ENCODE peak calls at places on chromosomes 3 and 15, in nine cellular contexts. K, J, S, A, U, I, O, Q and Y are unnamed samples.

GRCh38 chr3:69082805-69083204 is 1.9 kb upstream of the ARL6IP5 start:
- DNase-seq in K (peak), J (peak), S (no peak), A (no peak), U (peak), I (peak), O (peak), Q (no peak), Y (no peak)

GRCh38 chr15:71203573-71204444 is 88.5 kb downstream of the THSD4 start:
- DNase-seq in K (no peak), J (no peak), S (peak), A (no peak), U (no peak), I (no peak), O (no peak), Q (no peak), Y (peak)

GRCh38 chr15:63371297-63371918 is 10.2 kb downstream of the CA12 start:
- DNase-seq in K (peak), J (no peak), S (no peak), A (no peak), U (no peak), I (no peak), O (no peak), Q (no peak), Y (no peak)

GRCh38 chr3:153595186-153595815 is 433.3 kb downstream of the RAP2B start:
- DNase-seq in K (peak), J (no peak), S (no peak), A (no peak), U (no peak), I (peak), O (no peak), Q (no peak), Y (peak)

GRCh38 chr15:48631191-48631770 is 14.2 kb downstream of the FBN1 start:
- DNase-seq in K (no peak), J (no peak), S (no peak), A (no peak), U (peak), I (no peak), O (no peak), Q (no peak), Y (no peak)

GRCh38 chr3:59257506-59257905 is 207.7 kb upstream of the CFAP20DC start:
- DNase-seq in K (no peak), J (no peak), S (no peak), A (no peak), U (no peak), I (no peak), O (no peak), Q (no peak), Y (no peak)

GRCh38 chr15:69373406-69373805 is 40.7 kb upstream of the KIF23 start:
- DNase-seq in K (no peak), J (no peak), S (no peak), A (no peak), U (no peak), I (no peak), O (no peak), Q (no peak), Y (no peak)

GRCh38 chr15:68387288-68388143 is 44.4 kb downstream of the ITGA11 start:
- DNase-seq in K (no peak), J (peak), S (no peak), A (no peak), U (no peak), I (no peak), O (peak), Q (no peak), Y (no peak)

GRCh38 chr3:16504242-16504641 is 9.3 kb downstream of the RFTN1 start:
- DNase-seq in K (no peak), J (no peak), S (no peak), A (no peak), U (no peak), I (peak), O (no peak), Q (no peak), Y (no peak)

GRCh38 chr3:121719423-121719822 is 30.1 kb downstream of the GOLGB1 start:
- DNase-seq in K (no peak), J (no peak), S (no peak), A (no peak), U (no peak), I (no peak), O (no peak), Q (no peak), Y (no peak)

GRCh38 chr3:184240384-184241140 is 8.2 kb downstream of the ALG3 start:
- DNase-seq in K (peak), J (no peak), S (no peak), A (no peak), U (no peak), I (peak), O (no peak), Q (no peak), Y (no peak)

GRCh38 chr3:113623324-113623723 is 73.1 kb downstream of the USF3 start:
- DNase-seq in K (no peak), J (no peak), S (no peak), A (no peak), U (no peak), I (no peak), O (no peak), Q (no peak), Y (no peak)

GRCh38 chr15:58703610-58704009 is 45.9 kb downstream of the ADAM10 start:
- DNase-seq in K (no peak), J (no peak), S (no peak), A (no peak), U (no peak), I (no peak), O (no peak), Q (no peak), Y (no peak)

GRCh38 chr3:23702198-23702597 is 103.6 kb upstream of the UBE2E1 start:
- DNase-seq in K (peak), J (no peak), S (no peak), A (no peak), U (no peak), I (no peak), O (no peak), Q (no peak), Y (no peak)

GRCh38 chr3:4351164-4351855 is 48.1 kb downstream of the SETMAR start:
- DNase-seq in K (no peak), J (peak), S (no peak), A (no peak), U (peak), I (no peak), O (no peak), Q (no peak), Y (no peak)

GRCh38 chr15:59996498-59997041 is 7.5 kb upstream of the FOXB1 start:
- DNase-seq in K (no peak), J (no peak), S (no peak), A (no peak), U (no peak), I (no peak), O (no peak), Q (no peak), Y (no peak)